ENCODE peak calls at places on chromosome 3, in four cellular contexts. H, E, I and W are unnamed samples.
A peak's percentile ranks its signal among the peaks of the same experiment; 100 is the strongest.

GRCh38 chr3:44363591-44363990 is 25.0 kb downstream of the TCAIM start:
- DNase-seq in H (no peak), E (no peak), I (no peak), W (peak; percentile 82)

GRCh38 chr3:31321620-31322019 is 211.1 kb upstream of the STT3B start:
- DNase-seq in H (no peak), E (no peak), I (no peak), W (no peak)

GRCh38 chr3:67109651-67110204 is 111.6 kb downstream of the KBTBD8 start:
- DNase-seq in H (no peak), E (peak; percentile 2), I (no peak), W (peak; percentile 46)

GRCh38 chr3:142649996-142650693 is 54.0 kb downstream of the PLS1 start:
- DNase-seq in H (no peak), E (no peak), I (no peak), W (no peak)

GRCh38 chr3:29880809-29881208 is 599.9 kb downstream of the RBMS3 start:
- DNase-seq in H (no peak), E (no peak), I (no peak), W (no peak)

GRCh38 chr3:177262396-177262795 is 65.1 kb upstream of the TBL1XR1 start:
- DNase-seq in H (no peak), E (no peak), I (no peak), W (peak; percentile 27)

GRCh38 chr3:37741644-37742043 is 120.0 kb upstream of the CTDSPL start:
- DNase-seq in H (no peak), E (peak; percentile 66), I (no peak), W (peak; percentile 18)

GRCh38 chr3:115187149-115187757 is 40.2 kb upstream of the ZBTB20 start:
- DNase-seq in H (peak; percentile 73), E (no peak), I (no peak), W (no peak)

GRCh38 chr3:100864471-100865268 is 128.6 kb downstream of the ABI3BP start:
- DNase-seq in H (no peak), E (no peak), I (no peak), W (no peak)

GRCh38 chr3:189621948-189622603 is 9.1 kb upstream of the TP63 start:
- DNase-seq in H (no peak), E (no peak), I (no peak), W (no peak)

GRCh38 chr3:122960652-122961051 is 66.9 kb downstream of the SEMA5B start:
- DNase-seq in H (no peak), E (no peak), I (no peak), W (no peak)

GRCh38 chr3:57749542-57749941 is 6.6 kb upstream of the SLMAP start:
- DNase-seq in H (no peak), E (no peak), I (no peak), W (no peak)

GRCh38 chr3:122668930-122669730 is 11.5 kb upstream of the PARP14 start:
- DNase-seq in H (no peak), E (no peak), I (no peak), W (peak; percentile 50)

GRCh38 chr3:186277268-186277909 is 84.6 kb downstream of the DGKG start:
- DNase-seq in H (no peak), E (no peak), I (no peak), W (peak; percentile 20)

GRCh38 chr3:28286595-28286994 is 45.2 kb downstream of the CMC1 start:
- DNase-seq in H (peak; percentile 8), E (peak; percentile 26), I (no peak), W (peak; percentile 34)

GRCh38 chr3:29486087-29486486 is 205.2 kb downstream of the RBMS3 start:
- DNase-seq in H (peak; percentile 30), E (no peak), I (no peak), W (no peak)

GRCh38 chr3:183576487-183577107 is 21.1 kb upstream of the KLHL6 start:
- DNase-seq in H (no peak), E (no peak), I (no peak), W (no peak)

GRCh38 chr3:194439915-194440550 is 41.0 kb upstream of the GP5 start:
- DNase-seq in H (no peak), E (no peak), I (no peak), W (no peak)

GRCh38 chr3:124209426-124209825 is 217.5 kb upstream of the ROPN1 start:
- DNase-seq in H (no peak), E (no peak), I (no peak), W (no peak)

GRCh38 chr3:197854596-197855343 is 63.7 kb downstream of the LRCH3 start:
- DNase-seq in H (no peak), E (no peak), I (peak; percentile 65), W (no peak)

GRCh38 chr3:22089284-22089683 is 338.3 kb upstream of the ZNF385D start:
- DNase-seq in H (peak; percentile 34), E (peak; percentile 6), I (no peak), W (peak; percentile 23)

GRCh38 chr3:31955581-31955980 is 25.5 kb downstream of the OSBPL10 start:
- DNase-seq in H (no peak), E (no peak), I (no peak), W (no peak)

GRCh38 chr3:156050918-156051317 is 69.5 kb upstream of the KCNAB1 start:
- DNase-seq in H (no peak), E (no peak), I (no peak), W (no peak)

GRCh38 chr3:111729087-111729846 is 129.8 kb upstream of the PHLDB2 start:
- DNase-seq in H (no peak), E (no peak), I (no peak), W (no peak)

GRCh38 chr3:127079211-127079610 is 96.3 kb downstream of the PLXNA1 start:
- DNase-seq in H (no peak), E (no peak), I (no peak), W (no peak)

GRCh38 chr3:124627501-124627908 is 102.7 kb upstream of the UMPS start:
- DNase-seq in H (no peak), E (no peak), I (no peak), W (no peak)

GRCh38 chr3:53531749-53532148 is 37.3 kb downstream of the CACNA1D start:
- DNase-seq in H (no peak), E (no peak), I (no peak), W (no peak)

GRCh38 chr3:127324913-127325629 is 37.2 kb upstream of the PRR20G start:
- DNase-seq in H (no peak), E (no peak), I (no peak), W (no peak)

GRCh38 chr3:26438981-26439884 is 183.3 kb upstream of the LRRC3B start:
- DNase-seq in H (no peak), E (no peak), I (no peak), W (no peak)

GRCh38 chr3:98691897-98692296 is 71.2 kb upstream of the ST3GAL6 start:
- DNase-seq in H (no peak), E (no peak), I (no peak), W (no peak)

GRCh38 chr3:66241466-66241865 is 20.7 kb downstream of the SLC25A26 start:
- DNase-seq in H (no peak), E (no peak), I (no peak), W (no peak)

GRCh38 chr3:42351221-42351620 is 59.2 kb downstream of the LYZL4 start:
- DNase-seq in H (no peak), E (no peak), I (no peak), W (no peak)

GRCh38 chr3:149783576-149783975 is 8.8 kb downstream of the ANKUB1 start:
- DNase-seq in H (no peak), E (no peak), I (no peak), W (peak; percentile 15)

GRCh38 chr3:11050666-11051323 is 58.2 kb downstream of the SLC6A1 start:
- DNase-seq in H (no peak), E (no peak), I (no peak), W (no peak)

GRCh38 chr3:37899711-37900306 is 38.1 kb downstream of the CTDSPL start:
- DNase-seq in H (no peak), E (no peak), I (no peak), W (no peak)

GRCh38 chr3:23999012-23999641 is 54.0 kb downstream of the NR1D2 start:
- DNase-seq in H (no peak), E (peak; percentile 52), I (peak; percentile 27), W (peak; percentile 45)
- TF ChIP-seq TCF12 in H (no peak), E (peak; percentile 3), I (no peak), W (no peak)

DNA sequence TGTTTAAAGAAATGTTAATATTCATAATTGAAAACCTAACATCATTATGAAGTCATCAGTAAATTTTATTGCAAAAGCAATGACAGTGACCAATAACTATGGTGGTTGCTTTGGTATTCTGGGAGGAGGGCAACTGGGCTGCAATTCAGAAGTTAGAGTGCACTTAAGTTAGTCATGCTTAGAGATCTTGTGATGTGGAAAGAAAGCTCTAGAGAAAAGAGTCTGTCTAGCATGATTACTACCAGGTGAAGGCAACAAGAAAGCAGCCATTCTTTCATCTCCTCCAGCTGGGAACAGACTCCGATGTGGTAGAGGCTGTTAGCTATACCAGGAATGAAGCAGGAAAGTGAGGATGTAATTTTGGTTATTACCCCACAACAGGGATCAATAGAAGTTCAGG is 625.6 kb downstream of the SI start:
- DNase-seq in H (no peak), E (no peak), I (no peak), W (no peak)
- TF ChIP-seq TCF12 in H (no peak), E (no peak), I (no peak), W (no peak)

DNA sequence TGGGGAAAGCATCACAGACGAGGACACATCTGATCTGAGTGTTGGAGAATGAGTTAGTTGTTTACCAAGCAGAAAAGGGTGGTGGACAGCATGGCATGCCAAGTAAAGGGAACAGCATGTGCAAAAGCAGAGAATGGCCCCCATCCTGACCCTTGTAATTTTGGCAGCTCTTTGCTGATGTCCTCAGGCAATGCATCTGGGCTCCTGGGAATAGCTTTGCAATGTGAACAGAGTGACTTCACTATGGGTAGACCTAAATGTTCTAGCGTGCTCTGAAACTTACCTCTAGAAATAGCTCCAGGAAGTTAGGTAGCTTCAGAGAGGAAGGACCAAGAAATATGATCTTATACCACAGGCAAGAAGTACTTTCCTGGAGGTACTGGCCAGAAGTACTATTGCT is 263.4 kb downstream of the LPP start:
- DNase-seq in H (no peak), E (no peak), I (no peak), W (no peak)
- TF ChIP-seq TCF12 in H (no peak), E (no peak), I (no peak), W (no peak)

GRCh38 chr3:16147226-16147625 is 27.3 kb upstream of the GALNT15 start:
- DNase-seq in H (no peak), E (no peak), I (no peak), W (no peak)

GRCh38 chr3:16151109-16151508 is 23.4 kb upstream of the GALNT15 start:
- DNase-seq in H (no peak), E (no peak), I (no peak), W (no peak)

GRCh38 chr3:16148213-16148612 is 26.3 kb upstream of the GALNT15 start:
- DNase-seq in H (no peak), E (no peak), I (no peak), W (no peak)

GRCh38 chr3:16148783-16149182 is 25.7 kb upstream of the GALNT15 start:
- DNase-seq in H (no peak), E (no peak), I (no peak), W (no peak)

DNA sequence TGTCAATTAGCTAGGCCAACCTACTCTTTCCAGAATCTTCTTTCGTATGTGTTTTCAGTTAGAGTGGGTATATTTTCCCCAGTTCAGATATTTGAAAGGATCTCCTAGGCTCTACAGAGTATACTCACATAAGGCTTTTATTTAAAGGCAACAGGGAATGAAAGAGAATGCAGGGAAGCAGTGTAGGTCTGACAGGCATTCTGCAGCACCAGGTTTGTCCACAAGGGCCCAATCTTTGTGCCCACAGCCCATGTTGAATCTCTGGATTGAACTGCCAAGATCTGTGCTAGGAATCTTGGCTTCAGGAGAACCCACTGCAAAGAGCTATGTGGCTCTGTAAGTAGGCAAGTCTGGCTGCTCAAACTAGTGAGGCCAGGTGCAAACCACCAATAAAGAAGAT is 24.2 kb upstream of the GALNT15 start:
- DNase-seq in H (no peak), E (no peak), I (no peak), W (no peak)
- TF ChIP-seq TCF12 in H (no peak), E (no peak), I (no peak), W (no peak)